ENCODE peak calls at places on chromosomes 5 and 9, in five cellular contexts. L is MM.1S, M is HFF-Myc, O is IMR-90, F is uterus. K is an unnamed sample.

GRCh38 chr5:78405820-78406750 is 45.7 kb downstream of the SCAMP1 start:
- DNase-seq in L (no peak), M (no peak), O (peak), F (no peak), K (peak)

GRCh38 chr5:181259974-181260719 is 796 bp downstream of the TRIM52 start:
- DNase-seq in L (no peak), F (no peak), O (no peak), M (no peak), K (no peak)

GRCh38 chr9:71763752-71764332 is 4.5 kb downstream of the CEMIP2 start:
- DNase-seq in F (no peak), M (no peak), O (no peak), L (no peak), K (no peak)

GRCh38 chr9:14752271-14752670 is 29.7 kb upstream of the CER1 start:
- DNase-seq in L (no peak), F (no peak), O (no peak), M (no peak), K (no peak)

GRCh38 chr5:123116063-123116462 is 27.0 kb downstream of the PRDM6 start:
- DNase-seq in L (no peak), M (peak), F (no peak), O (peak), K (no peak)

GRCh38 chr5:22070151-22070550 is 783.0 kb downstream of the CDH12 start:
- DNase-seq in L (no peak), F (no peak), O (no peak), M (no peak), K (no peak)

GRCh38 chr9:34250721-34251120 is 71.9 kb downstream of the UBAP1 start:
- DNase-seq in O (no peak), L (no peak), M (no peak), F (no peak), K (no peak)

GRCh38 chr5:62310426-62311105 is 4.6 kb downstream of the KIF2A start:
- DNase-seq in O (no peak), M (no peak), F (no peak), L (no peak), K (no peak)

GRCh38 chr5:136070486-136071285 is 41.9 kb downstream of the TGFBI start:
- DNase-seq in O (no peak), F (no peak), M (no peak), L (no peak), K (no peak)

GRCh38 chr9:87167161-87167560 is 219.9 kb upstream of the GAS1 start:
- DNase-seq in L (no peak), M (no peak), O (no peak), F (no peak), K (no peak)

GRCh38 chr9:133974631-133975341 is 17.3 kb downstream of the VAV2 start:
- DNase-seq in O (no peak), M (no peak), F (peak), L (no peak), K (no peak)

GRCh38 chr5:133081036-133081435 is 29.2 kb downstream of the HSPA4 start:
- DNase-seq in F (no peak), O (no peak), L (no peak), M (no peak), K (no peak)

GRCh38 chr5:133081716-133082115 is 29.9 kb downstream of the HSPA4 start:
- DNase-seq in M (no peak), L (no peak), F (no peak), O (no peak), K (no peak)

GRCh38 chr5:133082128-133082527 is 30.3 kb downstream of the HSPA4 start:
- DNase-seq in L (no peak), F (no peak), M (no peak), O (peak), K (no peak)

GRCh38 chr5:133075572-133076536 is 24.0 kb downstream of the HSPA4 start:
- DNase-seq in O (no peak), L (no peak), F (no peak), M (no peak), K (no peak)

DNA sequence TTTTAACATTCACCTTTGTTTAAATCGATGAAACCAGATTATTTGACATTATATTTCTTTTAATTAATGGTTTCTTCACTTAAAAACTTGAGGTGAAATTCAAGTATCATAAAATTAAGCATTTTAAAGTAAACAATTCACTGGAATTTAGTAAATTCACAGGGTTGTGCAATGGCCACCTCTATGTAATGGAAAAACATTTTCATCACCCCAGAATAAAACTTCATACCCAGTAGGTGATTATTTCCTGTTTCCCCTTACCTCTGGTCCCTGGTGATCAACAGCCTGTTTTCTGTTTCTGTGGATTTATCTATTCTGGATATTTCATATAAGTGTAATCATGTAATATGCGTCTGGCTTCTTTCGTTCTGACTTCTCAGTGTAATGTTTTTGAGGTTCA is 27.2 kb downstream of the HSPA4 start:
- DNase-seq in F (no peak), M (no peak), O (no peak), L (no peak), K (no peak)
- TF ChIP-seq CTCF in F (no peak), M (no peak), O (no peak), L (no peak), K (no peak)

GRCh38 chr9:129858167-129858962 is 23.1 kb downstream of the USP20 start:
- DNase-seq in F (no peak), O (no peak), M (no peak), L (no peak), K (no peak)
- H3K4me3 ChIP-seq in F (no peak), O (no peak), M (no peak), L (no peak), K (no peak)

DNA sequence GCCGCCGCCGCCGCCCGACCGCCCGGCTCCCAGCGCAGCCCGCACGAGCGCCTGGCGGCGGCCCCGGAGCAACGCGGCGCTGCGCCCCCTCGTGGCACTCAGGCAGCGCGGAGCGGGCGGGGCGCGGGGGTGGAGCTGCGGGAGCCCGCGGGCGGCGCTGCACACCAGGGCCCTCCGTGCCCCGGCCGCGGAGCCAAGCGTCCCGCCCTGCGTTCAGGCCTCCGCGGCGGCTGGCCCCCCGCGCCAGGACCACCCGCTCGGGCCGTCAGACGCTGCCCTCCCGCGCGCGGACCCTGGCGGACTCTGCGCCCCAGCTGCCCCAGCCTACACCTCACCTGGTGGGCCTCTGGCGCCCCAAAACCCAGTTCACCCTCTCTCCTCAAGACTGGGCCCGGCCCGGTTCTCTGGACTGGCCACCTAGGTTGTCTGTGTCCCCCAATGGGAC is at the start of gene RASGEF1C:
- DNase-seq in M (no peak), O (peak), L (no peak), F (no peak), K (peak)
- TF ChIP-seq CTCF in M (peak), O (peak), L (no peak), F (peak), K (peak)

GRCh38 chr9:91557352-91557751 is 133.7 kb upstream of the NFIL3 start:
- DNase-seq in L (no peak), O (peak), M (no peak), F (no peak), K (no peak)

GRCh38 chr9:91560301-91560700 is 136.7 kb upstream of the NFIL3 start:
- DNase-seq in F (no peak), M (no peak), O (peak), L (no peak), K (no peak)

GRCh38 chr9:91558879-91559278 is 135.2 kb upstream of the NFIL3 start:
- DNase-seq in M (no peak), L (no peak), F (no peak), O (no peak), K (no peak)

GRCh38 chr9:91549177-91549576 is 125.5 kb upstream of the NFIL3 start:
- DNase-seq in M (no peak), L (no peak), F (no peak), O (no peak), K (no peak)

GRCh38 chr9:91555132-91555531 is 131.5 kb upstream of the NFIL3 start:
- DNase-seq in F (no peak), L (no peak), O (peak), M (no peak), K (no peak)
- H3K4me3 ChIP-seq in F (no peak), L (no peak), O (no peak), M (no peak), K (no peak)

GRCh38 chr5:103041071-103041676 is 78.8 kb downstream of the GIN1 start:
- DNase-seq in O (peak), L (peak), F (no peak), M (peak), K (peak)
- TF ChIP-seq CTCF in O (peak), L (peak), F (peak), M (no peak), K (peak)

GRCh38 chr5:169567079-169567478 is 16.5 kb upstream of the SPDL1 start:
- DNase-seq in M (no peak), L (peak), F (no peak), O (peak), K (peak)
- H3K4me3 ChIP-seq in M (no peak), L (no peak), F (no peak), O (no peak), K (no peak)

DNA sequence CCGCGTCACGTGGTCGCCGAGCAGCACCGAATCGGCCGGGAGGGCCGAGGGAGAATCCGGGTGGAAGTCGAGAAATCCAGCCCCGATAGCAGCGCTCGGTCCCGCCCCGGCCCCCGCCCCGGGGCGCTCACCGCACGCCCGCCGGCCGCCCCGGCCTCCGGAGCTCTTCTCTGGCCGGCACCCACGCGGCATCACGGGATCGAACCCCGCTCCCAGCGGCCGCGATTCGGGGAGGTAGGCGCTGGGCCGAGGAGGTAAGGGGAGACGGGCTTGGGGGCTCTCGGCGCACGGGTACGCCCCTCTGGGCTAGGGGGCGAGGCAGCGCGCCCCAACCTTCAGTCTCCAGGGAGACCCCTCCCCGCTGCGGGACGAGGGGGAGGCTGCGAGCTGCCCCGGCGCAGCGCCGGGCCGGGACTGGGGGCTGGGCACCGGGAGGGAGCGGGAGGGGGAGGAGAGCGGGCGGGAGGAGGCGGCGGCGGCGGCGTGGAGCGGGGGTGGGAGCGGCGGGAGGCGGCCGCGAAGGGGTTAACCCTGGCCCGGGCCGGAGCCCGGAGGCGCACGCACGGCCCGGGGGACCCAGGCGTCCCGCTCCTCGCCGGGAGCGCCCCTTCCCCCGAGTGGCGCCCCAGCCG is 22.0 kb upstream of the NDST1 start:
- DNase-seq in M (no peak), L (no peak), F (peak), O (peak), K (peak)
- TF ChIP-seq CTCF in M (no peak), L (no peak), F (no peak), O (no peak), K (no peak)

GRCh38 chr9:99118782-99119466 is 14.0 kb downstream of the TGFBR1 start:
- DNase-seq in F (no peak), O (no peak), M (no peak), L (peak), K (peak)
- H3K4me3 ChIP-seq in F (no peak), O (no peak), M (no peak), L (peak), K (peak)